ENCODE peak calls at places on chromosomes 2 and 18, in four cellular contexts. One of them, this sample, is unnamed. For H3K4me1, the result is how much of the 10 kb centered on the place peaks cover.

GRCh38 chr2:178152977-178153376 is 40.7 kb downstream of the RBM45 start:
- DNase-seq in sigmoid colon: no peak
- DNase-seq in HCT116: no peak
- DNase-seq in Peyer's patch: no peak
- DNase-seq in this sample: no peak

GRCh38 chr2:204453730-204454167 is 91.5 kb upstream of the PARD3B start:
- DNase-seq in sigmoid colon: peak
- DNase-seq in Peyer's patch: peak
- DNase-seq in HCT116: no peak
- DNase-seq in this sample: no peak

GRCh38 chr2:176931588-176932563 is 280.7 kb upstream of the HNRNPA3 start:
- DNase-seq in Peyer's patch: no peak
- DNase-seq in sigmoid colon: no peak
- DNase-seq in HCT116: peak
- DNase-seq in this sample: no peak

GRCh38 chr2:157822993-157823392 is 53.1 kb downstream of the ACVR1 start:
- DNase-seq in Peyer's patch: no peak
- DNase-seq in HCT116: no peak
- DNase-seq in sigmoid colon: no peak
- DNase-seq in this sample: no peak

GRCh38 chr2:36858551-36859365 is 107.6 kb downstream of the STRN start:
- DNase-seq in Peyer's patch: no peak
- DNase-seq in HCT116: no peak
- DNase-seq in sigmoid colon: no peak
- DNase-seq in this sample: no peak

GRCh38 chr2:107558295-107558694 is 268.4 kb upstream of the RGPD4 start:
- DNase-seq in HCT116: no peak
- DNase-seq in Peyer's patch: no peak
- DNase-seq in sigmoid colon: no peak
- DNase-seq in this sample: no peak

GRCh38 chr18:72201032-72201431 is 343.1 kb downstream of the CBLN2 start:
- DNase-seq in sigmoid colon: no peak
- DNase-seq in HCT116: no peak
- DNase-seq in Peyer's patch: no peak
- DNase-seq in this sample: no peak

GRCh38 chr2:159711562-159712193 is 628 bp upstream of the MARCHF7 start:
- DNase-seq in Peyer's patch: no peak
- DNase-seq in sigmoid colon: no peak
- DNase-seq in HCT116: no peak
- DNase-seq in this sample: no peak

GRCh38 chr2:171403181-171403580 is 30.6 kb downstream of the METTL8 start:
- DNase-seq in Peyer's patch: no peak
- DNase-seq in HCT116: no peak
- DNase-seq in sigmoid colon: no peak
- DNase-seq in this sample: no peak

GRCh38 chr2:224645722-224646121 is 60.6 kb upstream of the CUL3 start:
- DNase-seq in sigmoid colon: no peak
- DNase-seq in HCT116: no peak
- DNase-seq in Peyer's patch: peak
- DNase-seq in this sample: no peak

GRCh38 chr18:45590060-45590537 is 25.2 kb upstream of the SLC14A2 start:
- DNase-seq in HCT116: no peak
- DNase-seq in Peyer's patch: no peak
- DNase-seq in sigmoid colon: no peak
- DNase-seq in this sample: no peak

GRCh38 chr18:22579271-22579670 is 161.6 kb upstream of the CTAGE1 start:
- DNase-seq in HCT116: no peak
- DNase-seq in sigmoid colon: no peak
- DNase-seq in Peyer's patch: no peak
- DNase-seq in this sample: no peak

GRCh38 chr2:102473020-102473419 is at the start of gene SLC9A4:
- DNase-seq in sigmoid colon: no peak
- DNase-seq in Peyer's patch: peak
- DNase-seq in HCT116: peak
- DNase-seq in this sample: peak

GRCh38 chr18:58051765-58052460 is 7.9 kb downstream of the NEDD4L start:
- DNase-seq in Peyer's patch: no peak
- DNase-seq in sigmoid colon: no peak
- DNase-seq in HCT116: no peak
- DNase-seq in this sample: no peak

GRCh38 chr18:306608-307255 is 38.9 kb upstream of the THOC1 start:
- DNase-seq in HCT116: no peak
- DNase-seq in sigmoid colon: no peak
- DNase-seq in Peyer's patch: no peak
- DNase-seq in this sample: no peak

GRCh38 chr2:37020212-37020886 is 54.0 kb upstream of the STRN start:
- DNase-seq in sigmoid colon: peak
- DNase-seq in HCT116: no peak
- DNase-seq in Peyer's patch: peak
- DNase-seq in this sample: peak

GRCh38 chr2:89833780-89834117 is 1142.3 kb downstream of the RPIA start:
- DNase-seq in sigmoid colon: no peak
- DNase-seq in Peyer's patch: no peak
- DNase-seq in HCT116: no peak
- DNase-seq in this sample: no peak

GRCh38 chr2:108910541-108911396 is 78.3 kb downstream of the EDAR start:
- DNase-seq in sigmoid colon: no peak
- DNase-seq in HCT116: no peak
- DNase-seq in Peyer's patch: peak
- DNase-seq in this sample: no peak

GRCh38 chr2:14712091-14712490 is 79.6 kb downstream of the LRATD1 start:
- DNase-seq in Peyer's patch: no peak
- DNase-seq in HCT116: no peak
- DNase-seq in sigmoid colon: no peak
- DNase-seq in this sample: no peak

GRCh38 chr2:81894451-81894990 is 1590.0 kb upstream of the LRRTM1 start:
- DNase-seq in HCT116: no peak
- DNase-seq in sigmoid colon: no peak
- DNase-seq in Peyer's patch: no peak
- DNase-seq in this sample: no peak

GRCh38 chr2:49002750-49003149 is 151.6 kb downstream of the FSHR start:
- DNase-seq in sigmoid colon: no peak
- DNase-seq in HCT116: no peak
- DNase-seq in Peyer's patch: no peak
- DNase-seq in this sample: no peak

GRCh38 chr18:34794346-34794745 is 84.2 kb downstream of the DTNA start:
- DNase-seq in sigmoid colon: no peak
- DNase-seq in HCT116: no peak
- DNase-seq in Peyer's patch: no peak
- DNase-seq in this sample: no peak

GRCh38 chr2:234701421-234701820 is 204.5 kb upstream of the ARL4C start:
- DNase-seq in HCT116: no peak
- DNase-seq in Peyer's patch: no peak
- DNase-seq in sigmoid colon: no peak
- DNase-seq in this sample: no peak

GRCh38 chr2:217510790-217511291 is 492.0 kb downstream of the TNS1 start:
- DNase-seq in HCT116: peak
- DNase-seq in Peyer's patch: peak
- DNase-seq in sigmoid colon: peak
- DNase-seq in this sample: peak

GRCh38 chr2:19176977-19177376 is 181.4 kb downstream of the OSR1 start:
- DNase-seq in Peyer's patch: no peak
- DNase-seq in HCT116: no peak
- DNase-seq in sigmoid colon: no peak
- DNase-seq in this sample: no peak

GRCh38 chr2:28445448-28446258 is 50.2 kb upstream of the PLB1 start:
- DNase-seq in Peyer's patch: no peak
- DNase-seq in sigmoid colon: no peak
- DNase-seq in HCT116: peak
- DNase-seq in this sample: peak

GRCh38 chr2:127641846-127642510 is 4.0 kb upstream of the GPR17 start:
- DNase-seq in HCT116: no peak
- DNase-seq in Peyer's patch: no peak
- DNase-seq in sigmoid colon: no peak
- DNase-seq in this sample: no peak

GRCh38 chr2:65710779-65711295 is 278.4 kb upstream of the SPRED2 start:
- DNase-seq in sigmoid colon: no peak
- DNase-seq in Peyer's patch: no peak
- DNase-seq in HCT116: peak
- DNase-seq in this sample: no peak

GRCh38 chr18:34999734-35000397 is 41.3 kb upstream of the MAPRE2 start:
- DNase-seq in sigmoid colon: no peak
- DNase-seq in HCT116: no peak
- DNase-seq in Peyer's patch: no peak
- DNase-seq in this sample: peak

GRCh38 chr2:23486676-23487075 is 101.7 kb downstream of the KLHL29 start:
- DNase-seq in HCT116: no peak
- DNase-seq in Peyer's patch: no peak
- DNase-seq in sigmoid colon: no peak
- DNase-seq in this sample: no peak

GRCh38 chr18:76347341-76347740 is 147.7 kb downstream of the ZNF516 start:
- DNase-seq in sigmoid colon: no peak
- DNase-seq in HCT116: no peak
- DNase-seq in Peyer's patch: no peak
- DNase-seq in this sample: no peak

GRCh38 chr2:237833546-237833945 is 25.9 kb upstream of the RAMP1 start:
- DNase-seq in Peyer's patch: no peak
- DNase-seq in HCT116: no peak
- DNase-seq in sigmoid colon: no peak
- DNase-seq in this sample: no peak

GRCh38 chr18:61893304-61893970 is 630 bp upstream of the RNF152 start:
- DNase-seq in sigmoid colon: peak
- DNase-seq in HCT116: no peak
- DNase-seq in Peyer's patch: peak
- DNase-seq in this sample: no peak

GRCh38 chr2:150911766-150912280 is 349.8 kb downstream of the RBM43 start:
- DNase-seq in HCT116: no peak
- DNase-seq in Peyer's patch: peak
- DNase-seq in sigmoid colon: peak
- DNase-seq in this sample: peak

GRCh38 chr2:159573846-159574245 is 42.5 kb downstream of the BAZ2B start:
- DNase-seq in HCT116: no peak
- DNase-seq in sigmoid colon: no peak
- DNase-seq in Peyer's patch: no peak
- DNase-seq in this sample: no peak

GRCh38 chr2:25819597-25820039 is 58.7 kb downstream of the ASXL2 start:
- DNase-seq in sigmoid colon: no peak
- DNase-seq in HCT116: no peak
- DNase-seq in Peyer's patch: no peak
- DNase-seq in this sample: no peak

GRCh38 chr2:241312082-241312481 is 3.4 kb downstream of the HDLBP start:
- DNase-seq in Peyer's patch: no peak
- DNase-seq in HCT116: no peak
- DNase-seq in sigmoid colon: no peak
- DNase-seq in this sample: no peak

GRCh38 chr2:241315879-241316700 is at the start of gene SEPTIN2:
- DNase-seq in HCT116: peak
- DNase-seq in sigmoid colon: peak
- DNase-seq in Peyer's patch: peak
- DNase-seq in this sample: peak

GRCh38 chr2:241315183-241315878 is at the start of gene HDLBP:
- DNase-seq in sigmoid colon: peak
- DNase-seq in Peyer's patch: peak
- DNase-seq in HCT116: peak
- DNase-seq in this sample: peak

GRCh38 chr2:241314933-241315182 is 614 bp downstream of the HDLBP start:
- DNase-seq in Peyer's patch: no peak
- DNase-seq in sigmoid colon: no peak
- DNase-seq in HCT116: no peak
- DNase-seq in this sample: no peak

GRCh38 chr2:241314181-241314932 is 1.1 kb downstream of the HDLBP start:
- DNase-seq in sigmoid colon: no peak
- DNase-seq in HCT116: peak
- DNase-seq in Peyer's patch: no peak
- DNase-seq in this sample: no peak
- H3K4me1 ChIP-seq in sigmoid colon: half or more
- H3K4me1 ChIP-seq in HCT116: under half
- H3K4me1 ChIP-seq in Peyer's patch: under half
- H3K4me1 ChIP-seq in this sample: half or more

GRCh38 chr2:110875384-110875725 is 143.0 kb downstream of the ACOXL start:
- DNase-seq in HCT116: no peak
- DNase-seq in sigmoid colon: no peak
- DNase-seq in Peyer's patch: no peak
- DNase-seq in this sample: no peak

GRCh38 chr2:110876167-110876999 is 144.0 kb downstream of the ACOXL start:
- DNase-seq in sigmoid colon: no peak
- DNase-seq in HCT116: no peak
- DNase-seq in Peyer's patch: peak
- DNase-seq in this sample: no peak

GRCh38 chr2:110878150-110878549 is 145.8 kb downstream of the ACOXL start:
- DNase-seq in sigmoid colon: no peak
- DNase-seq in HCT116: no peak
- DNase-seq in Peyer's patch: no peak
- DNase-seq in this sample: no peak

GRCh38 chr2:110874565-110875383 is 142.4 kb downstream of the ACOXL start:
- DNase-seq in HCT116: no peak
- DNase-seq in Peyer's patch: peak
- DNase-seq in sigmoid colon: no peak
- DNase-seq in this sample: no peak

GRCh38 chr2:110877031-110877827 is 144.9 kb downstream of the ACOXL start:
- DNase-seq in HCT116: no peak
- DNase-seq in Peyer's patch: no peak
- DNase-seq in sigmoid colon: no peak
- DNase-seq in this sample: no peak
- H3K4me3 ChIP-seq in HCT116: no peak
- H3K4me3 ChIP-seq in Peyer's patch: no peak
- H3K4me3 ChIP-seq in sigmoid colon: no peak
- H3K4me3 ChIP-seq in this sample: no peak

GRCh38 chr18:63285332-63285731 is 34.2 kb downstream of the BCL2 start:
- DNase-seq in Peyer's patch: peak
- DNase-seq in sigmoid colon: no peak
- DNase-seq in HCT116: no peak
- DNase-seq in this sample: no peak

GRCh38 chr18:63284173-63284765 is 35.3 kb downstream of the BCL2 start:
- DNase-seq in sigmoid colon: peak
- DNase-seq in Peyer's patch: no peak
- DNase-seq in HCT116: no peak
- DNase-seq in this sample: no peak

GRCh38 chr18:63284861-63285260 is 34.7 kb downstream of the BCL2 start:
- DNase-seq in Peyer's patch: no peak
- DNase-seq in sigmoid colon: no peak
- DNase-seq in HCT116: no peak
- DNase-seq in this sample: no peak

GRCh38 chr18:63286926-63287325 is 32.6 kb downstream of the BCL2 start:
- DNase-seq in Peyer's patch: no peak
- DNase-seq in sigmoid colon: no peak
- DNase-seq in HCT116: no peak
- DNase-seq in this sample: no peak

DNA sequence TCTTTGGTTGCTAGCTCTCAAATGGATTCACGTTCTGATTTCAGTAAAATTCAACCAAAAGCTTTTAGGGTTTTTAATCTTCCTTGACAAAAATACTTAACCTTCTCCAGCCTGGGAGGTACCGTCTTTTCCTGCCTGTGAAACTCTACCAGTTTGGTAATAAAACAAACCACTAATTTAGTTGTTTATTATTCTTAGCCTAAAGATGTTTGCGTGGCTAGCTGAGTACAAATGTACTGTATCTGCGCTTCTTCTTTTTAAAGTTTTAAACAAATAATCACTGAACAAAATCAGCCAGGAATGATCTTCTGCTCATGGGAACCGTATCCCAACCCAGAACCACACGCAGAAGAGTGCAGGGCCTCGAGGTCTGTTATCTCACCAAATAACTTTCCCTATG is 36.3 kb downstream of the BCL2 start:
- DNase-seq in Peyer's patch: no peak
- DNase-seq in sigmoid colon: no peak
- DNase-seq in HCT116: no peak
- DNase-seq in this sample: no peak
- H3K4me1 ChIP-seq in Peyer's patch: under half
- H3K4me1 ChIP-seq in sigmoid colon: under half
- H3K4me1 ChIP-seq in HCT116: under half
- H3K4me1 ChIP-seq in this sample: under half

GRCh38 chr2:239710953-239711861 is 310.4 kb upstream of the HDAC4 start:
- DNase-seq in sigmoid colon: peak
- DNase-seq in Peyer's patch: no peak
- DNase-seq in HCT116: no peak
- DNase-seq in this sample: no peak
- H3K4me3 ChIP-seq in sigmoid colon: no peak
- H3K4me3 ChIP-seq in Peyer's patch: no peak
- H3K4me3 ChIP-seq in HCT116: no peak
- H3K4me3 ChIP-seq in this sample: no peak